ENCODE peak calls at places on chromosome 3, in six cellular contexts. Z is activated B cell treated with CpG ODN at 0.5 μM for 24 hours, P is AG04450, H is GM23338, F is right lobe of liver, L is AG04449. D is an unnamed sample.

GRCh38 chr3:159764211-159765024 is 224.2 kb upstream of the IL12A start:
- DNase-seq in L (no peak), P (peak), Z (no peak), H (no peak), F (peak), D (no peak)

GRCh38 chr3:101038393-101038792 is 45.2 kb upstream of the ABI3BP start:
- DNase-seq in H (no peak), Z (no peak), P (no peak), F (no peak), L (no peak), D (no peak)

GRCh38 chr3:161310649-161311423 is 60.5 kb downstream of the SPTSSB start:
- DNase-seq in H (no peak), L (no peak), Z (no peak), F (no peak), P (no peak), D (peak)

GRCh38 chr3:45035441-45036301 is 9.6 kb downstream of the CLEC3B start:
- DNase-seq in F (peak), H (peak), P (no peak), L (no peak), Z (no peak), D (no peak)

GRCh38 chr3:150945226-150945625 is 27.3 kb downstream of the CLRN1 start:
- DNase-seq in L (peak), F (no peak), P (no peak), H (no peak), Z (no peak), D (no peak)

GRCh38 chr3:89372456-89372855 is 265.0 kb downstream of the EPHA3 start:
- DNase-seq in P (no peak), Z (no peak), L (no peak), H (no peak), F (no peak), D (no peak)

GRCh38 chr3:10419637-10420232 is 85.7 kb downstream of the ATP2B2 start:
- DNase-seq in Z (no peak), F (no peak), P (no peak), H (no peak), L (no peak), D (no peak)

GRCh38 chr3:14317057-14317553 is 85.3 kb upstream of the SLC6A6 start:
- DNase-seq in L (no peak), F (no peak), H (peak), Z (no peak), P (no peak), D (no peak)

GRCh38 chr3:95612611-95613010 is 1201.8 kb upstream of the EPHA6 start:
- DNase-seq in F (no peak), L (no peak), Z (no peak), P (no peak), H (no peak), D (no peak)

GRCh38 chr3:66644549-66644948 is 143.7 kb upstream of the LRIG1 start:
- DNase-seq in L (no peak), P (no peak), Z (no peak), H (no peak), F (no peak), D (no peak)

GRCh38 chr3:127008236-127008635 is 25.3 kb downstream of the PLXNA1 start:
- DNase-seq in H (no peak), P (no peak), L (no peak), Z (no peak), F (no peak), D (no peak)

GRCh38 chr3:147699175-147699838 is 290.1 kb downstream of the ZIC1 start:
- DNase-seq in Z (no peak), H (no peak), F (no peak), L (peak), P (no peak), D (no peak)

GRCh38 chr3:49720383-49721164 is 1.1 kb upstream of the AMIGO3 start:
- DNase-seq in L (no peak), Z (no peak), H (no peak), P (no peak), F (no peak), D (no peak)

GRCh38 chr3:189786479-189787064 is 155.4 kb downstream of the TP63 start:
- DNase-seq in H (peak), Z (no peak), L (no peak), F (no peak), P (no peak), D (no peak)

GRCh38 chr3:38662544-38662943 is 13.1 kb upstream of the SCN5A start:
- DNase-seq in Z (no peak), L (no peak), P (no peak), H (peak), F (no peak), D (no peak)

GRCh38 chr3:12934431-12934830 is 93.1 kb upstream of the RPL32 start:
- DNase-seq in Z (no peak), F (no peak), L (no peak), P (no peak), H (no peak), D (no peak)

GRCh38 chr3:138915503-138916498 is 31.1 kb downstream of the FOXL2 start:
- DNase-seq in P (peak), L (no peak), F (peak), Z (peak), H (peak), D (peak)

GRCh38 chr3:51384145-51384729 is 854 bp upstream of the MANF start:
- DNase-seq in Z (no peak), H (peak), F (peak), P (no peak), L (no peak), D (no peak)

GRCh38 chr3:167714871-167715270 is 19.8 kb downstream of the PDCD10 start:
- DNase-seq in L (no peak), H (no peak), P (no peak), F (no peak), Z (no peak), D (no peak)

GRCh38 chr3:45273681-45274515 is 47.8 kb upstream of the TMEM158 start:
- DNase-seq in Z (no peak), P (no peak), L (no peak), F (no peak), H (no peak), D (no peak)

GRCh38 chr3:107662109-107662477 is 139.3 kb downstream of the BBX start:
- DNase-seq in L (no peak), F (no peak), P (no peak), Z (no peak), H (no peak), D (no peak)

GRCh38 chr3:61927332-61927731 is 366.0 kb downstream of the PTPRG start:
- DNase-seq in L (peak), Z (no peak), H (no peak), F (no peak), P (peak), D (no peak)

GRCh38 chr3:156252656-156253055 is 132.3 kb downstream of the KCNAB1 start:
- DNase-seq in F (no peak), H (no peak), L (no peak), P (no peak), Z (no peak), D (no peak)

GRCh38 chr3:56887402-56888025 is 85.8 kb upstream of the ARHGEF3 start:
- DNase-seq in P (no peak), L (no peak), H (no peak), Z (no peak), F (no peak), D (no peak)

GRCh38 chr3:14988988-14989394 is 41.6 kb downstream of the NR2C2 start:
- DNase-seq in Z (peak), H (peak), P (no peak), L (no peak), F (no peak), D (peak)

GRCh38 chr3:22377421-22377820 is 626.4 kb upstream of the ZNF385D start:
- DNase-seq in Z (no peak), H (no peak), L (no peak), F (no peak), P (no peak), D (no peak)

GRCh38 chr3:189941679-189942078 is 179.0 kb downstream of the P3H2 start:
- DNase-seq in L (no peak), H (no peak), P (no peak), Z (no peak), F (no peak), D (no peak)

GRCh38 chr3:113268917-113269316 is 57.6 kb downstream of the BOC start:
- DNase-seq in P (no peak), H (no peak), Z (no peak), L (no peak), F (no peak), D (no peak)

GRCh38 chr3:33211444-33211843 is 7.2 kb downstream of the SUSD5 start:
- DNase-seq in F (no peak), Z (no peak), H (no peak), L (peak), P (peak), D (no peak)

GRCh38 chr3:171384101-171384891 is 75.9 kb downstream of the TNIK start:
- DNase-seq in F (no peak), P (no peak), H (peak), L (no peak), Z (no peak), D (no peak)

GRCh38 chr3:49602049-49602554 is 47.8 kb downstream of the BSN start:
- DNase-seq in H (no peak), L (no peak), F (no peak), Z (no peak), P (no peak), D (no peak)

GRCh38 chr3:137998643-137999042 is 11.3 kb upstream of the CLDN18 start:
- DNase-seq in Z (no peak), L (no peak), P (no peak), F (no peak), H (no peak), D (no peak)

GRCh38 chr3:117480493-117480892 is 770.9 kb downstream of the TUSC7 start:
- DNase-seq in H (no peak), L (no peak), P (no peak), F (no peak), Z (no peak), D (no peak)

GRCh38 chr3:31908391-31909097 is 72.5 kb downstream of the OSBPL10 start:
- DNase-seq in H (no peak), L (no peak), P (no peak), F (no peak), Z (no peak), D (no peak)

GRCh38 chr3:33218446-33219174 is at the start of gene SUSD5:
- DNase-seq in L (no peak), F (no peak), H (peak), P (no peak), Z (no peak), D (no peak)

GRCh38 chr3:160210799-160211221 is 14.4 kb upstream of the C3orf80 start:
- DNase-seq in P (peak), H (peak), F (no peak), L (peak), Z (no peak), D (no peak)

GRCh38 chr3:120022729-120023128 is 71.5 kb downstream of the GSK3B start:
- DNase-seq in Z (no peak), F (no peak), P (no peak), H (no peak), L (no peak), D (no peak)

GRCh38 chr3:99114565-99115291 is 213.2 kb upstream of the DCBLD2 start:
- DNase-seq in F (no peak), P (peak), H (peak), L (no peak), Z (no peak), D (no peak)

GRCh38 chr3:160981217-160981938 is 123.8 kb downstream of the B3GALNT1 start:
- DNase-seq in F (no peak), L (no peak), H (no peak), Z (no peak), P (no peak), D (peak)

DNA sequence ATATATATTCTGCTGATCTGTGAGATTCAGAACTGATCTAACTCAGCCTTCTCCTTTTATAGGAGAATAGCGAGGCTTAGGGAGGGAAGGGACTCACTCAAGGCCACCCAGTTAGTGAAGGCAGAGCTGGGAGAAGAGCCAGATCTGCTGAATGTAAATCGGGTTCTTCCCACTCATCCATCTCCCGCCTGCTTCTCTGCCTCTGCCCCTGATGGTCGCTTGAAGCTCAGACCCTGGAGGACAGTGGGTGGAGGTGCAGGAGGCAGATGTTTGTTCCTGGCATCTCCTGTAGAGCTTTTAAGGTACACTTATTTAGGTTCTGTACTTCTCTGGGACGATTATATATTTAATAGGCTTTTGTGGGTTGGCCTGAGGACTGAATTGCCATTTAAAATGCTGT is 4.3 kb downstream of the PDIA5 start:
- DNase-seq in H (peak), P (no peak), F (no peak), Z (no peak), L (no peak), D (no peak)
- TF ChIP-seq CTCF in H (peak), P (peak), F (no peak), Z (no peak), L (no peak), D (no peak)

GRCh38 chr3:46395210-46395661 is 11.6 kb downstream of the CCR5AS start:
- DNase-seq in Z (no peak), P (no peak), H (peak), L (no peak), F (no peak), D (no peak)
- TF ChIP-seq CTCF in Z (no peak), P (no peak), H (peak), L (no peak), F (no peak), D (no peak)

GRCh38 chr3:153290278-153291015 is 128.4 kb downstream of the RAP2B start:
- DNase-seq in F (no peak), L (no peak), H (no peak), Z (no peak), P (no peak), D (no peak)
- TF ChIP-seq CTCF in F (peak), L (peak), H (peak), Z (no peak), P (peak), D (no peak)

GRCh38 chr3:24160424-24160823 is 215.3 kb downstream of the NR1D2 start:
- DNase-seq in F (no peak), P (no peak), H (peak), L (no peak), Z (no peak), D (no peak)

GRCh38 chr3:24161841-24162240 is 216.8 kb downstream of the NR1D2 start:
- DNase-seq in Z (no peak), F (no peak), P (no peak), H (peak), L (no peak), D (no peak)

GRCh38 chr3:24156466-24156865 is 211.4 kb downstream of the NR1D2 start:
- DNase-seq in L (no peak), P (no peak), Z (no peak), F (no peak), H (no peak), D (no peak)

GRCh38 chr3:24157106-24157505 is 212.0 kb downstream of the NR1D2 start:
- DNase-seq in Z (no peak), F (no peak), P (no peak), L (no peak), H (no peak), D (no peak)

GRCh38 chr3:24158756-24159155 is 213.7 kb downstream of the NR1D2 start:
- DNase-seq in Z (no peak), P (no peak), H (no peak), L (no peak), F (no peak), D (no peak)
- TF ChIP-seq CTCF in Z (no peak), P (no peak), H (no peak), L (no peak), F (no peak), D (no peak)

GRCh38 chr3:128844502-128844901 is 34.9 kb upstream of the ACAD9 start:
- DNase-seq in H (no peak), P (no peak), Z (no peak), F (no peak), L (no peak), D (no peak)

GRCh38 chr3:128846501-128846900 is 32.9 kb upstream of the ACAD9 start:
- DNase-seq in P (no peak), H (no peak), F (no peak), Z (no peak), L (no peak), D (no peak)

GRCh38 chr3:128847631-128848370 is 31.6 kb upstream of the ACAD9 start:
- DNase-seq in P (no peak), H (no peak), L (no peak), F (no peak), Z (no peak), D (no peak)

GRCh38 chr3:128845695-128846491 is 33.5 kb upstream of the ACAD9 start:
- DNase-seq in P (no peak), Z (peak), L (no peak), H (peak), F (peak), D (peak)

DNA sequence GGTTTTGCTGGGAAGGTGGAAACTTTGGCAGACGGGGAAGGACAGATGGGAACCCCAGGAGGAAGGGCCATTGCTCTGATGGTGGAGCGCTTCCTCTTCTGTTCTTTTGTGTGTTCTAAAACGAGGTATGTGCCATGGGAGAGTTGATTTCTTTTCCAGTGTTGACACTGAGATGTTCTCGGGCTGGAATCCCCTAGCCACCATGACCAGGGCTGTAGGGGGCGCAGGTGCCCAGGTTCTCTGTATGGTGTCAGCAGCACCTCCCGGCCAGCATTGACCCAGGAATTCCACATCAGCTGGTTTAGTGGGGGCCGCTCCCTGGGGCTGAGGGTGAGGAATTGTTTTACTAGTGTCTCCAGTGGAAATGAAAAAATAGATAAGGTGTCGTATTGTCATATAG is 34.3 kb upstream of the ACAD9 start:
- DNase-seq in P (no peak), F (no peak), L (no peak), H (peak), Z (no peak), D (no peak)
- TF ChIP-seq CTCF in P (no peak), F (no peak), L (no peak), H (peak), Z (no peak), D (no peak)

GRCh38 chr3:69850849-69851248 is 111.6 kb downstream of the MITF start:
- DNase-seq in P (no peak), Z (no peak), F (no peak), H (no peak), L (no peak), D (no peak)

GRCh38 chr3:69853033-69853432 is 113.8 kb downstream of the MITF start:
- DNase-seq in F (no peak), H (no peak), L (no peak), P (no peak), Z (no peak), D (no peak)

GRCh38 chr3:69861556-69861955 is 122.3 kb downstream of the MITF start:
- DNase-seq in Z (no peak), P (no peak), F (no peak), H (no peak), L (no peak), D (no peak)

GRCh38 chr3:69856965-69857364 is 117.7 kb downstream of the MITF start:
- DNase-seq in Z (no peak), P (no peak), F (no peak), H (no peak), L (no peak), D (no peak)

GRCh38 chr3:69855436-69856162 is 116.3 kb downstream of the MITF start:
- DNase-seq in Z (no peak), F (no peak), H (no peak), P (no peak), L (no peak), D (no peak)
- TF ChIP-seq CTCF in Z (no peak), F (peak), H (no peak), P (peak), L (peak), D (no peak)

GRCh38 chr3:30776186-30776815 is 118.2 kb downstream of the GADL1 start:
- DNase-seq in H (no peak), L (no peak), Z (no peak), F (peak), P (no peak), D (no peak)

GRCh38 chr3:30774062-30774461 is 120.4 kb downstream of the GADL1 start:
- DNase-seq in F (no peak), H (no peak), P (no peak), Z (no peak), L (no peak), D (no peak)

GRCh38 chr3:30778923-30779322 is 115.5 kb downstream of the GADL1 start:
- DNase-seq in F (no peak), P (no peak), L (no peak), H (no peak), Z (no peak), D (no peak)

GRCh38 chr3:30777426-30777825 is 117.0 kb downstream of the GADL1 start:
- DNase-seq in P (no peak), H (no peak), F (no peak), Z (no peak), L (no peak), D (no peak)

GRCh38 chr3:30775070-30775469 is 119.4 kb downstream of the GADL1 start:
- DNase-seq in P (no peak), F (no peak), H (no peak), L (no peak), Z (no peak), D (no peak)
- TF ChIP-seq CTCF in P (no peak), F (no peak), H (no peak), L (no peak), Z (no peak), D (no peak)

GRCh38 chr3:181354140-181354539 is 357.6 kb upstream of the SOX2 start:
- DNase-seq in P (no peak), Z (no peak), L (no peak), H (no peak), F (no peak), D (no peak)
- TF ChIP-seq CTCF in P (no peak), Z (no peak), L (no peak), H (peak), F (no peak), D (no peak)